ENCODE peak calls at places on chromosomes 6 and 20, in five cellular contexts. One of them, this sample, is unnamed.
A peak's percentile ranks its signal among the peaks of the same experiment; 100 is the strongest.

GRCh38 chr20:22371843-22372242 is 212.5 kb downstream of the FOXA2 start:
- DNase-seq in uterus: no peak
- DNase-seq in SK-MEL-5: no peak
- DNase-seq in NCI-H226: no peak
- DNase-seq in naive thymus-derived CD8-positive, alpha-beta T cell: peak; percentile 50
- DNase-seq in this sample: no peak

GRCh38 chr6:95117236-95117635 is 460.1 kb upstream of the MANEA start:
- DNase-seq in uterus: no peak
- DNase-seq in NCI-H226: no peak
- DNase-seq in SK-MEL-5: no peak
- DNase-seq in naive thymus-derived CD8-positive, alpha-beta T cell: no peak
- DNase-seq in this sample: no peak

GRCh38 chr6:102981631-102982030 is 1588.1 kb downstream of the GRIK2 start:
- DNase-seq in naive thymus-derived CD8-positive, alpha-beta T cell: no peak
- DNase-seq in SK-MEL-5: no peak
- DNase-seq in uterus: no peak
- DNase-seq in NCI-H226: no peak
- DNase-seq in this sample: no peak

GRCh38 chr6:106927531-106928398 is 46.8 kb downstream of the CD24 start:
- DNase-seq in uterus: no peak
- DNase-seq in SK-MEL-5: peak; percentile 18
- DNase-seq in NCI-H226: peak; percentile 49
- DNase-seq in naive thymus-derived CD8-positive, alpha-beta T cell: peak; percentile 17
- DNase-seq in this sample: no peak

GRCh38 chr6:88403486-88403885 is 237.3 kb upstream of the CNR1 start:
- DNase-seq in naive thymus-derived CD8-positive, alpha-beta T cell: no peak
- DNase-seq in SK-MEL-5: no peak
- DNase-seq in uterus: no peak
- DNase-seq in NCI-H226: peak; percentile 80
- DNase-seq in this sample: no peak

GRCh38 chr6:136696238-136696637 is 96.0 kb downstream of the MAP3K5 start:
- DNase-seq in uterus: peak; percentile 29
- DNase-seq in SK-MEL-5: no peak
- DNase-seq in naive thymus-derived CD8-positive, alpha-beta T cell: no peak
- DNase-seq in NCI-H226: no peak
- DNase-seq in this sample: no peak

GRCh38 chr20:62386383-62387218 is at the start of gene RPS21:
- DNase-seq in naive thymus-derived CD8-positive, alpha-beta T cell: peak; percentile 94
- DNase-seq in SK-MEL-5: peak; percentile 92
- DNase-seq in NCI-H226: peak; percentile 87
- DNase-seq in uterus: peak; percentile 92
- DNase-seq in this sample: peak; percentile 93

GRCh38 chr6:83429857-83430605 is 820 bp downstream of the ME1 start:
- DNase-seq in NCI-H226: no peak
- DNase-seq in uterus: no peak
- DNase-seq in naive thymus-derived CD8-positive, alpha-beta T cell: no peak
- DNase-seq in SK-MEL-5: peak; percentile 15
- DNase-seq in this sample: no peak

GRCh38 chr20:23201658-23202057 is 115.5 kb upstream of the CD93 start:
- DNase-seq in uterus: no peak
- DNase-seq in NCI-H226: no peak
- DNase-seq in SK-MEL-5: no peak
- DNase-seq in naive thymus-derived CD8-positive, alpha-beta T cell: no peak
- DNase-seq in this sample: no peak

GRCh38 chr20:38219006-38219950 is 41.3 kb downstream of the KIAA1755 start:
- DNase-seq in uterus: no peak
- DNase-seq in NCI-H226: no peak
- DNase-seq in naive thymus-derived CD8-positive, alpha-beta T cell: no peak
- DNase-seq in SK-MEL-5: no peak
- DNase-seq in this sample: no peak

GRCh38 chr20:61534346-61534745 is 282.3 kb downstream of the CDH4 start:
- DNase-seq in SK-MEL-5: no peak
- DNase-seq in naive thymus-derived CD8-positive, alpha-beta T cell: no peak
- DNase-seq in uterus: no peak
- DNase-seq in NCI-H226: no peak
- DNase-seq in this sample: no peak

GRCh38 chr6:135870722-135871121 is 19.2 kb downstream of the PDE7B start:
- DNase-seq in uterus: no peak
- DNase-seq in SK-MEL-5: peak; percentile 51
- DNase-seq in NCI-H226: peak; percentile 62
- DNase-seq in naive thymus-derived CD8-positive, alpha-beta T cell: no peak
- DNase-seq in this sample: no peak

GRCh38 chr20:2879148-2879547 is 5.9 kb downstream of the PTPRA start:
- DNase-seq in NCI-H226: no peak
- DNase-seq in SK-MEL-5: no peak
- DNase-seq in uterus: no peak
- DNase-seq in naive thymus-derived CD8-positive, alpha-beta T cell: no peak
- DNase-seq in this sample: no peak

GRCh38 chr20:18032977-18033892 is 24.5 kb downstream of the OVOL2 start:
- DNase-seq in NCI-H226: no peak
- DNase-seq in uterus: no peak
- DNase-seq in SK-MEL-5: peak; percentile 86
- DNase-seq in naive thymus-derived CD8-positive, alpha-beta T cell: no peak
- DNase-seq in this sample: no peak

GRCh38 chr20:37236462-37236861 is 25.2 kb downstream of the GHRH start:
- DNase-seq in SK-MEL-5: no peak
- DNase-seq in naive thymus-derived CD8-positive, alpha-beta T cell: no peak
- DNase-seq in NCI-H226: no peak
- DNase-seq in uterus: no peak
- DNase-seq in this sample: no peak

GRCh38 chr20:57047281-57048026 is 219.0 kb downstream of the BMP7 start:
- DNase-seq in uterus: no peak
- DNase-seq in naive thymus-derived CD8-positive, alpha-beta T cell: no peak
- DNase-seq in SK-MEL-5: peak; percentile 49
- DNase-seq in NCI-H226: no peak
- DNase-seq in this sample: no peak

GRCh38 chr6:29696147-29697129 is 15.5 kb upstream of the ZFP57 start:
- DNase-seq in SK-MEL-5: peak; percentile 66
- DNase-seq in uterus: no peak
- DNase-seq in NCI-H226: peak; percentile 9
- DNase-seq in naive thymus-derived CD8-positive, alpha-beta T cell: no peak
- DNase-seq in this sample: no peak

GRCh38 chr6:122392564-122393338 is 6.7 kb upstream of the HSF2 start:
- DNase-seq in naive thymus-derived CD8-positive, alpha-beta T cell: no peak
- DNase-seq in SK-MEL-5: no peak
- DNase-seq in uterus: no peak
- DNase-seq in NCI-H226: no peak
- DNase-seq in this sample: no peak

GRCh38 chr20:48805286-48805685 is 22.5 kb downstream of the PREX1 start:
- DNase-seq in naive thymus-derived CD8-positive, alpha-beta T cell: no peak
- DNase-seq in uterus: no peak
- DNase-seq in NCI-H226: no peak
- DNase-seq in SK-MEL-5: no peak
- DNase-seq in this sample: no peak

GRCh38 chr6:89411019-89411268 is 1.1 kb downstream of the RRAGD start:
- DNase-seq in naive thymus-derived CD8-positive, alpha-beta T cell: peak; percentile 25
- DNase-seq in SK-MEL-5: no peak
- DNase-seq in uterus: peak; percentile 20
- DNase-seq in NCI-H226: no peak
- DNase-seq in this sample: no peak

GRCh38 chr6:139990287-139990686 is 615.8 kb upstream of the CITED2 start:
- DNase-seq in SK-MEL-5: no peak
- DNase-seq in uterus: no peak
- DNase-seq in naive thymus-derived CD8-positive, alpha-beta T cell: no peak
- DNase-seq in NCI-H226: peak; percentile 9
- DNase-seq in this sample: no peak

GRCh38 chr6:40999498-41000070 is 39.4 kb downstream of the UNC5CL start:
- DNase-seq in naive thymus-derived CD8-positive, alpha-beta T cell: no peak
- DNase-seq in SK-MEL-5: peak; percentile 72
- DNase-seq in NCI-H226: no peak
- DNase-seq in uterus: peak; percentile 42
- DNase-seq in this sample: peak; percentile 3

GRCh38 chr6:34154668-34155447 is 9.0 kb upstream of the GRM4 start:
- DNase-seq in SK-MEL-5: peak; percentile 26
- DNase-seq in NCI-H226: peak; percentile 21
- DNase-seq in naive thymus-derived CD8-positive, alpha-beta T cell: peak; percentile 70
- DNase-seq in uterus: peak; percentile 24
- DNase-seq in this sample: peak; percentile 58

GRCh38 chr20:54059691-54060364 is 10.6 kb downstream of the BCAS1 start:
- DNase-seq in SK-MEL-5: no peak
- DNase-seq in uterus: no peak
- DNase-seq in naive thymus-derived CD8-positive, alpha-beta T cell: no peak
- DNase-seq in NCI-H226: no peak
- DNase-seq in this sample: no peak

GRCh38 chr6:122114733-122115132 is 284.7 kb upstream of the HSF2 start:
- DNase-seq in NCI-H226: no peak
- DNase-seq in naive thymus-derived CD8-positive, alpha-beta T cell: no peak
- DNase-seq in uterus: no peak
- DNase-seq in SK-MEL-5: no peak
- DNase-seq in this sample: no peak

GRCh38 chr6:15594512-15595241 is 68.2 kb downstream of the DTNBP1 start:
- DNase-seq in uterus: no peak
- DNase-seq in SK-MEL-5: no peak
- DNase-seq in naive thymus-derived CD8-positive, alpha-beta T cell: no peak
- DNase-seq in NCI-H226: no peak
- DNase-seq in this sample: no peak

This sample was measured in effector memory CD8-positive, alpha-beta T cell.